ENCODE peak calls at places on chromosomes 13 and 19, in four cellular contexts. Q, J, B and W are unnamed samples.
A peak's percentile ranks its signal among the peaks of the same experiment; 100 is the strongest.

GRCh38 chr19:49786432-49786831 is 19.6 kb downstream of the AP2A1 start:
- DNase-seq in Q (no peak), J (no peak), B (no peak), W (no peak)

GRCh38 chr19:53463263-53463662 is 4.3 kb upstream of the ZNF813 start:
- DNase-seq in Q (no peak), J (no peak), B (no peak), W (no peak)

GRCh38 chr13:66835040-66835628 is 395.0 kb downstream of the PCDH9 start:
- DNase-seq in Q (no peak), J (no peak), B (no peak), W (peak; percentile 37)

GRCh38 chr13:59663707-59664106 is 500.0 kb downstream of the DIAPH3 start:
- DNase-seq in Q (no peak), J (no peak), B (no peak), W (no peak)

GRCh38 chr19:57560049-57560491 is 407 bp upstream of the ZNF550 start:
- DNase-seq in Q (no peak), J (no peak), B (no peak), W (no peak)

GRCh38 chr13:95607363-95607762 is 37.1 kb downstream of the DZIP1 start:
- DNase-seq in Q (no peak), J (no peak), B (no peak), W (no peak)

GRCh38 chr19:13865578-13866462 is 11.1 kb upstream of the NANOS3 start:
- DNase-seq in Q (no peak), J (no peak), B (peak; percentile 47), W (no peak)

GRCh38 chr13:33642374-33643065 is 175.4 kb upstream of the RFC3 start:
- DNase-seq in Q (no peak), J (no peak), B (no peak), W (no peak)

GRCh38 chr13:48346583-48346982 is 43.0 kb downstream of the RB1 start:
- DNase-seq in Q (peak; percentile 70), J (no peak), B (no peak), W (no peak)

GRCh38 chr13:110887955-110888333 is 26.9 kb downstream of the ANKRD10 start:
- DNase-seq in Q (no peak), J (no peak), B (no peak), W (no peak)

GRCh38 chr13:46633416-46633815 is 80.4 kb downstream of the LRCH1 start:
- DNase-seq in Q (no peak), J (no peak), B (no peak), W (no peak)

GRCh38 chr19:12783226-12783848 is 7.9 kb upstream of the JUNB start:
- DNase-seq in Q (peak; percentile 82), J (no peak), B (peak; percentile 77), W (no peak)

GRCh38 chr13:95128045-95128643 is 173.1 kb downstream of the ABCC4 start:
- DNase-seq in Q (no peak), J (no peak), B (no peak), W (no peak)

GRCh38 chr19:32373614-32374295 is 28.3 kb downstream of the ZNF507 start:
- DNase-seq in Q (no peak), J (no peak), B (no peak), W (no peak)

GRCh38 chr13:44396963-44397580 is 23.4 kb downstream of the SERP2 start:
- DNase-seq in Q (no peak), J (no peak), B (no peak), W (no peak)

GRCh38 chr19:13044160-13044853 is 49.0 kb downstream of the NFIX start:
- DNase-seq in Q (no peak), J (no peak), B (no peak), W (no peak)

GRCh38 chr13:30802501-30802900 is 67.2 kb downstream of the ALOX5AP start:
- DNase-seq in Q (no peak), J (no peak), B (no peak), W (no peak)

GRCh38 chr13:46530084-46530935 is 22.7 kb upstream of the LRCH1 start:
- DNase-seq in Q (peak; percentile 25), J (no peak), B (no peak), W (no peak)

GRCh38 chr13:32060319-32060924 is 28.8 kb downstream of the FRY start:
- DNase-seq in Q (no peak), J (no peak), B (no peak), W (no peak)

GRCh38 chr19:48999481-49000325 is 6.0 kb downstream of the RUVBL2 start:
- DNase-seq in Q (peak; percentile 66), J (peak; percentile 34), B (peak; percentile 79), W (no peak)

GRCh38 chr19:7522072-7522922 is at the start of gene MCOLN1:
- DNase-seq in Q (peak; percentile 98), J (peak; percentile 99), B (peak; percentile 100), W (no peak)

GRCh38 chr19:3163230-3163886 is 15.2 kb upstream of the S1PR4 start:
- DNase-seq in Q (peak; percentile 69), J (peak; percentile 44), B (peak; percentile 81), W (no peak)